ENCODE peak calls at places on chromosomes 7 and 10, in six cellular contexts. Z is HepG2, Q is HCT116, K is H1, V is SK-N-SH, R is GM12878. J is an unnamed sample.

GRCh38 chr7:28239823-28240204 is 59.2 kb upstream of the JAZF1 start:
- DNase-seq in K (no peak), Q (no peak), V (no peak), R (no peak), Z (no peak), J (no peak)

GRCh38 chr10:125041856-125042506 is 100.1 kb downstream of the ZRANB1 start:
- DNase-seq in K (no peak), Z (no peak), V (no peak), R (no peak), Q (no peak), J (no peak)

GRCh38 chr7:74657692-74658170 is at the start of gene GTF2I:
- DNase-seq in K (no peak), Q (no peak), R (no peak), V (no peak), Z (no peak), J (no peak)

GRCh38 chr10:62761115-62761514 is 43.4 kb upstream of the ADO start:
- DNase-seq in Z (no peak), V (no peak), Q (no peak), K (no peak), R (no peak), J (no peak)

GRCh38 chr7:106217089-106217542 is 67.7 kb downstream of the NAMPT start:
- DNase-seq in K (no peak), R (no peak), Z (no peak), Q (peak; percentile 21), V (no peak), J (peak; percentile 42)

GRCh38 chr7:10070899-10071298 is 902.8 kb upstream of the PHF14 start:
- DNase-seq in V (no peak), K (no peak), R (no peak), Q (no peak), Z (no peak), J (no peak)

GRCh38 chr7:50855526-50855925 is 72.8 kb upstream of the GRB10 start:
- DNase-seq in K (no peak), Q (no peak), Z (no peak), R (no peak), V (no peak), J (no peak)

GRCh38 chr10:107631876-107632275 is 467.4 kb upstream of the SORCS1 start:
- DNase-seq in K (no peak), V (no peak), R (no peak), Z (no peak), Q (no peak), J (no peak)

GRCh38 chr10:43203491-43204393 is 63.1 kb downstream of the RASGEF1A start:
- DNase-seq in R (no peak), K (no peak), V (peak; percentile 52), Q (peak; percentile 58), Z (no peak), J (no peak)

GRCh38 chr10:117214401-117214800 is 17.1 kb downstream of the KCNK18 start:
- DNase-seq in Q (no peak), V (no peak), R (no peak), K (no peak), Z (no peak), J (peak; percentile 17)

GRCh38 chr10:28047061-28047460 is 48.2 kb upstream of the ODAD2 start:
- DNase-seq in K (no peak), Z (no peak), V (no peak), Q (no peak), R (no peak), J (no peak)

GRCh38 chr7:78226059-78226658 is 427.6 kb downstream of the PHTF2 start:
- DNase-seq in R (no peak), Z (peak; percentile 16), V (peak; percentile 66), Q (peak; percentile 22), K (peak; percentile 19), J (peak; percentile 45)

GRCh38 chr10:10891437-10891836 is 126.2 kb upstream of the CELF2 start:
- DNase-seq in V (no peak), R (no peak), Z (no peak), Q (no peak), K (no peak), J (peak; percentile 90)
- H2AFZ ChIP-seq in V (no peak overlapping the region), R (no peak overlapping the region), Z (no peak overlapping the region), Q (no peak overlapping the region), K (no peak overlapping the region), J (peak overlapping the region; percentile 52)

GRCh38 chr7:26525413-26526287 is 234.0 kb downstream of the SNX10 start:
- DNase-seq in K (no peak), V (no peak), Z (no peak), R (no peak), Q (no peak), J (no peak)
- H3K4me2 ChIP-seq in K (no peak overlapping the region), V (no peak overlapping the region), Z (no peak overlapping the region), R (no peak overlapping the region), Q (no peak overlapping the region), J (no peak overlapping the region)

GRCh38 chr10:76905251-76905650 is 732.4 kb downstream of the KCNMA1 start:
- DNase-seq in R (no peak), V (no peak), K (no peak), Z (no peak), Q (no peak), J (no peak)
- TF ChIP-seq RAD21 in R (no peak), V (no peak), K (no peak), Z (no peak), Q (no peak), J (no peak)

GRCh38 chr7:131218727-131219128 is 108.9 kb upstream of the MKLN1 start:
- DNase-seq in K (no peak), Q (no peak), V (no peak), R (peak; percentile 47), Z (no peak), J (no peak)
- H2AFZ ChIP-seq in K (no peak overlapping the region), Q (no peak overlapping the region), V (no peak overlapping the region), R (peak overlapping the region; percentile 8), Z (no peak overlapping the region), J (no peak overlapping the region)

DNA sequence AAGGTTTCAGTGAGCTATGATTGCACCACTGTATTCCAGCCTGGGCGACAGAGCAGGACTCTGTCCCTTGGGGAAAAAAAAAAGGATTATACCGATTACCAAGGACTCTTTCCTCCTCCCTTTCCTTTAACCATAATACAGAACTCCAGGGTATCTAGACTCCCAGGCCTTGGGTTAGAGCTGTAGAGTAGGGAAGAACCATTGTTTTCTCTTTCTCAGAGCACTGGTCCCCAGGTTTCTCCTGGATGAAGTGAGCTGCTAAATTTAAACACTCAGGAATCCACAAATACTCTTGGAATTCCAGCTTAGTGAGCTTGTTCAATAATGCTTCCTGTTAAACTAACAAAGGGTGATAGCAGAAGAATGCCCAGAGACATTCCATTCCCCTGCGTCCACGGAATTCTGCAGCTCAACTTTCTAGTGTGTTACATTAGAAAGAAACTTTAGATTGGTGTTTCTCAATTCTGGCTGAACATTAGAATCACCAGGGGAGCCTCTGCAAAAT is 14.6 kb upstream of the RPEL1 start:
- DNase-seq in Z (peak; percentile 95), V (no peak), K (peak; percentile 85), R (no peak), Q (peak; percentile 49), J (peak; percentile 97)
- H3K4me2 ChIP-seq in Z (peak overlapping the region; percentile 49), V (peak overlapping the region; percentile 23), K (peak overlapping the region; percentile 39), R (no peak overlapping the region), Q (peak overlapping the region; percentile 69), J (peak overlapping the region; percentile 69)

J was measured in IMR-90.